ENCODE peak calls at places on chromosomes 11 and 22, in four cellular contexts. G is heart right ventricle, D is HCT116, J is uterus. B is an unnamed sample.

GRCh38 chr11:42170601-42171000 is 711.1 kb upstream of the LRRC4C start:
- DNase-seq in D (no peak), J (no peak), G (no peak), B (no peak)

GRCh38 chr22:34866501-34867171 is 199.3 kb upstream of the ISX start:
- DNase-seq in J (no peak), G (no peak), D (no peak), B (no peak)

GRCh38 chr11:12269104-12269441 is 108.3 kb upstream of the PARVA start:
- DNase-seq in D (no peak), G (no peak), J (peak; percentile 45), B (no peak)

GRCh38 chr11:114058871-114059277 is 637 bp upstream of the ZBTB16 start:
- DNase-seq in J (no peak), D (no peak), G (no peak), B (no peak)

GRCh38 chr11:9851366-9851765 is 187.5 kb downstream of the SWAP70 start:
- DNase-seq in D (no peak), J (no peak), G (no peak), B (no peak)

GRCh38 chr11:66782726-66783125 is 53.7 kb upstream of the SPTBN2 start:
- DNase-seq in D (no peak), J (no peak), G (no peak), B (no peak)

GRCh38 chr11:110373061-110373702 is 56.6 kb upstream of the FDX1 start:
- DNase-seq in J (no peak), D (no peak), G (no peak), B (no peak)

GRCh38 chr11:72124046-72124445 is 11.5 kb upstream of the FOLR3 start:
- DNase-seq in J (no peak), D (no peak), G (no peak), B (no peak)

DNA sequence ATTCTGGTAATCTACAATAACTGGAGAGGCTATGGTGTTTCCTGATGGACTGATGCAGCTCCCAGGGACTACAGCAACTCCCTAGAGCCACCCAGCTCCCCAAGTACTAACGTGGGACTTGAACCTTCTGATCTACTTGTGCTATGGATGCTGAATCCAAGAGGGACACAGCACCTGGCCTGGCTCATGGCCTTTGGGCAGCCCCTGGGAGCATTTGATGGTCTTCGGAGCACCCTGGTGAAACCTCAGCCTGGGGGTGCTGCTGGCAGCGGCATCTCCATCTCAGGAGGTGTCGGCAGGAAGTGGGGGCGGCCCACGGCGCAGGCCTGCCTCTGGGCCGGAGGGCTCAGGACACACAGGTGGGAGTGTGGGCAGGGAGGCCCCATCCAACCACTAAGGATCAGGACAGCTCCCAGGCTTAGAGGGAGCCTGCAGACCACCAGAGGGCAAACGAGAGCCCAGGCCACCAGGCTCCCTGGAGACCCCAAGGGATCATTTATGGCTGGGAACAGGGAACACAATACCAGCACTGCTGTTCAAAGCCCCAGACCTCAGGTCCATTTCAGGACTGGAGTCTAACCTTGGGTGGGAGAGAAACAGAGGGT is 8.7 kb downstream of the EHD1 start:
- DNase-seq in G (no peak), J (no peak), D (no peak), B (no peak)
- TF ChIP-seq CTCF in G (peak; percentile 35), J (peak; percentile 15), D (no peak), B (peak; percentile 26)

GRCh38 chr22:42978453-42979103 is 36.4 kb downstream of the PACSIN2 start:
- DNase-seq in G (peak; percentile 63), D (no peak), J (no peak), B (no peak)
- H3K27ac ChIP-seq in G (peak overlapping the region; percentile 73), D (no peak overlapping the region), J (peak overlapping the region; percentile 50), B (peak overlapping the region; percentile 30)

DNA sequence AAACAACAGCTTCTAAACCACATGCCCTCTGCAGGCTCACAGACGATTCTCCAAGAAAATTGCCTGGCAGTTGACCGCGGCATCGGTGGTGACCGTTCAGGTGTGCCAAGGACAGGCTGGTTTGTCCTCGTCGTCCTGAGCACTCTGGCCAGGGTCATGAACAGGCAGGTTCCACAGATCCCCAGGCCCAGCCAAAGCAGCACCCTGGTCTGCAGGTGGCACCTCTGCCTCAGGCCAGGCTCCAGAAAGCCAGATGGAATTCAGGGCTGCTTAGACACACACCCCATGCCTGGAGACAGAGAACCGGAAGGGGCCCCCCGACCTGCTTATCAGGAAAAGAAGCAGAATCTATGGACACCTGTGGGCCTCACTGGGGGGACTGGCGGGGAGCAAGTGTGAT is 338.7 kb downstream of the BRD1 start:
- DNase-seq in G (no peak), D (no peak), J (no peak), B (no peak)
- TF ChIP-seq CTCF in G (no peak), D (no peak), J (no peak), B (no peak)

DNA sequence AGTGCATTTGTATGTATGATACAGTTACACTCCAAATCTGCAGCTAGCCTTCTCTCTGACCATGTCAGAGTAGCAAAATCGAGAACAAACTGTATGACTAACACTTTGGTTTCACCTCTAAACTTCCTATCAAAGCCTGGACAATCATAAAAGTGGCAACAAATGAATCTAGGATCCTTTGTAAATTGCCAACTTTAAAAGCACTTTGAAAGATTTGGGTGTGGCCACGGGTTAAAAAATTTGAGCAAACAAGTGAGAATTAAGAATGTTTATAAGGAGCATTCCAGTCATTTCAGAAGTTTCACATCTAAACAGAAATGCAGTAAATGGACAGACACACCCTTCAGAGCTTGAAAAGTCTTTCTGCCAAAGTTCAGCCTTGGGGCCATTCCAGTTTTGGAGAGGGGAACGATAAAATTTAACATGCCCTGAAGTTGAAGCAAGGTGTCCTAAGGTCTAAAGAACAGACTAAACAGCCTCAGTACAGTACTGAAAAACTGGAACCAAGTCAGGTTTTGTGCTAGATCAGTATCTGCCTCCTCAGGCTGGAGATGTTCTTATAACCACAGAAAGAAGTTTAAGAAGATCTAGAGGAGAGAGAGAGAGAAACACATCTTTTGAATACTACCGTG is 181.9 kb upstream of the BDNF start:
- DNase-seq in J (no peak), G (no peak), D (peak; percentile 52), B (no peak)
- H3K27ac ChIP-seq in J (no peak overlapping the region), G (no peak overlapping the region), D (peak overlapping the region; percentile 83), B (no peak overlapping the region)

DNA sequence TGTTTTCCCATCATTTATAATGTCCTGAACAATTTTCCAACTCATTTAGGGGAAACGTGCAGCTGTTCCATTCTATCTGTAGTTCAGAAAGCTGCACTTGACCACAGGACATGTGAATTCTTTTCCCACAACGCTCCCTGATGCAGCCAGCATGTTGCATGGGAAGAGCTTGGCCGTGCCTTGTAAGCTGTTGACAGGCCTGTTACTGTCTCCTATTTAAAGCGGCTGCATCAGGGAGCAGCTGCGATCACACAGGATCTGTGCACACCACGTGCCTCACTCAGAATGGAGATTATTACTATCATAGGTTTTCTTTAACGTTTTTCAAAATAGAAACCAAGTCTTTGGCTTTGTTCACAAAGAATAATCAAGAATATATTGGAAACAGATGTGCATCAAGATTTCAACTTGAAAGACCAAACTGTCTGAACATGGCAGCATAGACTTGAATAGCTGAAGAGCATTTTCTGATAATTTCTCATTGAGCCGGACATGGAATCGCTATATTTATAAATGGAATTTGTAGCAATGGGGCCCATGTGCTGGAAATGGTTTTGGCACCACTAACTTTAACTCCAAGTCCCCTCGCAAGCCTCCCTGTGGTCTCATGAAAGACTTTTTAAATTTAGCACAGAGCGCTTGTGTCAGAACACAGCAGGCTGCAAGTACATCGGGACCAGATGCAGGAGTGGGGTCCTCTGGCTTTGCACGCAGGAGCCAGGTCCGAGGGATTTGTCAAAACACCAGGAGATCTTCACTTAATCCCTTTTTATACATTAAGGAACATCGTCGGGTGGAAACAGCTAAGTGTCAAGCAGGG is 40.8 kb upstream of the MYO18B start:
- DNase-seq in G (peak; percentile 76), D (no peak), J (peak; percentile 46), B (no peak)
- TF ChIP-seq CTCF in G (no peak), D (no peak), J (no peak), B (no peak)

DNA sequence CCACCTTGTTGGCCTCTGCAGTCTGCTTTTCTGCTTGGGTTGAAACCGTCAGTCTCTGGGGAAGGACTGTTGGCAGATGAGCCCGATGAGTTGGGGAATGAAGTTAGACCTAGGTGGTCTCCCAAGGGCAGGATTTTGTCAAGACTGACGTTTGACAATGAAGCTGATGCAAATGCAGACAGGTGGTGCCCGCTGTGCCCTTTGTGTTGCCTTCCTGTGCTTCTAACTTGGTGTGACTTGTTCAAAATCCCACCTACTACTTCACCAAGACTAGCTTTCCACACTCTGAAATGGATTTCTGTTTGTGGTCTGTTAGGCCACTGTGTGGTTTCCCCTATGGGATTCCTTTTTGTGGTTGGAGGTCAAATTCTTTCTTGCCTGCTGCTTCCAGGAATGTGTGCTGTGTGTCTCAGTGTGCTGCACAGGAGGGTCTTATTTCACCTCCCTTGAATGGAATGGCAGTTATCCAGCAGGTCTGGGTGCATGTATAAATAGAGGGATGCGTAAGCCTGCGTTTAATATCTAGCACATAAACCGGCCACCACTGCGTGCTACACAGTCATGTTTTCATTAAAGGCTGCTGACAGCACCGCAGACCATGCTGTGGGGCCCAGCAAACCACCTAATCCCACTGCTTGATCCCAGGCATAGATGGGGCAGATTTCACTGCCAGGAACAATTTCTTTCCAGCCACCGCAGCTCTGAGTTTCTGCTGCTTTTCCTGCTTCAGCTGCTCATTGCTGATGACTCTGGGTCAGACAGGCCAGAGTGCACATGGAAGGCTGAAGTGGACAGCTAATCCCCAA is 44.8 kb downstream of the ADAMTS8 start:
- DNase-seq in G (no peak), D (no peak), J (no peak), B (no peak)
- H3K27ac ChIP-seq in G (no peak overlapping the region), D (no peak overlapping the region), J (no peak overlapping the region), B (no peak overlapping the region)

GRCh38 chr11:35167451-35167954 is 28.5 kb downstream of the CD44 start:
- DNase-seq in D (no peak), J (peak; percentile 40), G (no peak), B (no peak)

GRCh38 chr11:35163707-35164496 is 24.9 kb downstream of the CD44 start:
- DNase-seq in G (no peak), D (no peak), J (no peak), B (peak; percentile 77)

GRCh38 chr11:35165416-35166368 is 26.7 kb downstream of the CD44 start:
- DNase-seq in G (peak; percentile 43), D (no peak), J (no peak), B (peak; percentile 90)

GRCh38 chr11:35168606-35169200 is 29.7 kb downstream of the CD44 start:
- DNase-seq in D (no peak), G (no peak), J (no peak), B (no peak)

DNA sequence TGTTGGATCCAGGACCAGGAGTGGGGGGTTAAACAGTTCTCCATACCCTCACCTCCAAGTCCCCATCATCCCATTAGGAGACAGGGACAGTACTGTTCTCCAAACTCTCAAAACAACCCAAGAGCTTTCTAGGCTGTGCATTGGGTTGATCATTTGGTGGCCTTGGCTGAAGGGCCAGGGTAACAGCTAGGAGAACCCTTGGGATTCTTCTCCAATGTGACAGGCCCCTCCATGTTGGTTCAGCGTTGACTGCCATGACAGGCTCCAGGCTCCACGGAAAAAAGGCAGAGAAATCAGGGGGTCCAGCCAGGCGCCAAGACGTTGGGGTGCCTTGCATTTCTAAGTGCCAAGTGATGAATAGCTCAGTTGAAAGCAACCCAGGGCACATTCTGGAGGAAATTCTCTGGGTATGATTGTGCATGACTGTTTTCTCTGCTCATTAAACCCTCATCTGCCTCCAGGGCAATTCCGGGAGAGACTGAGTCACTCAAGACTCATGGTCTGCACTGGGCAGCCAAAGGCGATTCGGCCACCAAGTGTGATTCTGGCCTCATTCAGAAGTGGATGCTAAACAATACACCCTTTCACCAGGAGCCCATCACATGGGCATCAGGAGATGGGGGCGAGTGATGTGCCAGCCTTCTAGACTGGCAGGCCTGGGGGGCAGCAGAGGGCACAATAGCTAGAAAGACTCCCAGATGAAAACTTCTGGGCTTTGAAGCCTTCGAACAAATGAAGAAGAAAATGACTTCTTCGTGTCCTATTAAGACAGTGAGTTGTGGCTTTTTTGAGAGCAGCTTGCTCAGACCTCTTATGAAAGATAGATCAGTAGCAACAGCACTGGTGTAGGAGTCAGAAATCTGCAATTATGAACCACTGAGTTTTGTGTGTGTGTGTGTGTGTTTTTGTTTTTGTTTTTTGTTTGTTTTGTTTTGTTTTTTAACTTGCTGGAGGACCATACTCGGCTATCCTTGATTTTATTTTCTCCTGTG is 27.7 kb downstream of the CD44 start:
- DNase-seq in G (no peak), J (no peak), D (peak; percentile 94), B (peak; percentile 50)
- TF ChIP-seq CTCF in G (no peak), J (no peak), D (no peak), B (no peak)

GRCh38 chr11:78564889-78565467 is 9.7 kb downstream of the NARS2 start:
- DNase-seq in D (no peak), G (no peak), J (no peak), B (no peak)
- H3K27ac ChIP-seq in D (no peak overlapping the region), G (no peak overlapping the region), J (no peak overlapping the region), B (no peak overlapping the region)

B was measured in Peyer's patch.